ENCODE peak calls at places on chromosomes 13 and 19, in seven cellular contexts. E, F, T, A, X, P and Q are unnamed samples.

GRCh38 chr13:101751488-101751887 is 299.0 kb downstream of the ITGBL1 start:
- DNase-seq in E (peak), F (peak), T (no peak), A (no peak), X (no peak), P (no peak), Q (no peak)

GRCh38 chr19:1265611-1266115 is 3.5 kb upstream of the CIRBP start:
- DNase-seq in E (peak), F (no peak), T (peak), A (no peak), X (no peak), P (no peak), Q (no peak)

GRCh38 chr19:33064778-33065550 is at the start of gene RHPN2:
- DNase-seq in E (peak), F (peak), T (peak), A (peak), X (peak), P (no peak), Q (no peak)

GRCh38 chr19:8044018-8044417 is 8.5 kb upstream of the CCL25 start:
- DNase-seq in E (no peak), F (no peak), T (no peak), A (no peak), X (no peak), P (no peak), Q (no peak)

GRCh38 chr19:35123573-35123972 is 8.0 kb downstream of the FXYD3 start:
- DNase-seq in E (no peak), F (no peak), T (no peak), A (peak), X (no peak), P (no peak), Q (peak)

GRCh38 chr19:4583961-4584669 is 24.6 kb upstream of the SEMA6B start:
- DNase-seq in E (no peak), F (peak), T (peak), A (no peak), X (peak), P (no peak), Q (no peak)

GRCh38 chr19:38034153-38034835 is 127.3 kb downstream of the SIPA1L3 start:
- DNase-seq in E (no peak), F (no peak), T (no peak), A (no peak), X (no peak), P (no peak), Q (no peak)

GRCh38 chr13:58619396-58620113 is 988.0 kb downstream of the PCDH17 start:
- DNase-seq in E (no peak), F (peak), T (no peak), A (no peak), X (no peak), P (no peak), Q (no peak)

GRCh38 chr19:411723-412355 is 2.9 kb upstream of the C2CD4C start:
- DNase-seq in E (no peak), F (no peak), T (no peak), A (no peak), X (no peak), P (no peak), Q (no peak)

GRCh38 chr19:51595190-51595589 is 24.1 kb downstream of the ZNF175 start:
- DNase-seq in E (no peak), F (no peak), T (no peak), A (no peak), X (no peak), P (no peak), Q (no peak)

DNA sequence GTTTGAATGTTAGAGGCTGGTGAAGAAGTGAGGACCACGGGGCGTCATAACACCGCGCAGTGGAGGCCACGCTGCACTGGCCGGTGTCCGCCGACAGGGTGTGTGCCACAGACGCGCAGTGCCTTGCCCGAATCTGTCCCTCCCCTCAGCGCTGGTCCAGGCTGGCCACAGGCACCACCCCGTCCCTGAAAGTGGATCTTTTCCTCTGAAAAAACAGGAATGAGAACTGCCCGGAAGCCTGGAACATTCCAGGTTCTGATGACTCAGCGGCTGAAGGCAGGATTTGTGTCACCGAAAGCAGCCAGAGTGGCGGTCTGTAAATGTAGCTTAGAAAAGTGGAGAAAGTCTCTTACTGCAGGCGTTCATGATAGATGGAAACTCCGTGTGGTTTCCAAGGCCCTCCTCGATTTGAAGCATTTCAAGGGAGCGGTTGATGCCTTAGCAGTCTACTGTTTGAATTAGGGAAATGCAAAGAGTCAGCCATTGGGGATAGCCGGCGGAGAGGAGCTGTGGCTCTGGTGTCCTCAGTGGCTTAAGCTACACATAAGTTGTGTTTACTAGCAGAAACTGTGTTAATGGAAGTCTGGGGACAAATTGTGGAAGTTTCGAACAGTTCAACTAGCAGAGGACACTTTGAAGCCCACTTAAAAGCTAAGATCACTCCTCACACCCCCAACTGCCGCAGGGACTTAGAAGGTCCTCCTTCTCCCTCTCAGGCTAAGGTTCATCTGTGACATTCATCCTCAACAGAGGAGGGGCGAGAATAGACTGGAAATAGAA is 70.8 kb downstream of the NUFIP1 start:
- DNase-seq in E (no peak), F (peak), T (peak), A (peak), X (peak), P (no peak), Q (peak)
- H3K4me3 ChIP-seq in E (peak), F (peak), T (peak), A (peak), X (peak), P (peak), Q (peak)

DNA sequence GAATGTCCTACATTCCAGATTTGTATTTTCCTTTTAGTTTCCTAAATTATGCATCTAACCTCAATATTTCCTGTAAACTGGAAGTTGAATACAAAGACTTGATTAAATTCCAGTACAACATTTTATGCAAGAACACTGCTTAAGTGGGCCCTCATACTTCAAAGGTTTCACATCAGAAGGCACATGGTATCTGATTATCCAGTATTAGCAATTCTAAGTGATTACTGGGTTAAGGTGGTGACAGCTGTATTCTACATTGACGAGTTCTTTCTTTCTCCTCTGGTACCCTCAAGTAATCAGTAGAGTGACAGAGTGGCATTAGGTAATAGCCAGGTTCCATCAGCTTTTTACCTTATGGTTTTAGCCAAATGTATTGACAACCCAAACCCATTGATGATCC is 18.3 kb downstream of the BIVM start:
- DNase-seq in E (no peak), F (no peak), T (no peak), A (no peak), X (no peak), P (no peak), Q (no peak)
- TF ChIP-seq EP300 in E (no peak), F (no peak), T (no peak), A (no peak), X (no peak), P (no peak), Q (no peak)

GRCh38 chr19:46431824-46432223 is 3.1 kb upstream of the PNMA8C start:
- DNase-seq in E (peak), F (no peak), T (no peak), A (no peak), X (peak), P (no peak), Q (no peak)
- TF ChIP-seq CTCF in E (no peak), F (no peak), T (no peak), A (no peak), X (peak), P (no peak), Q (no peak)

GRCh38 chr13:113862191-113862765 is 1.6 kb downstream of the GAS6 start:
- DNase-seq in E (no peak), F (no peak), T (peak), A (no peak), X (no peak), P (no peak), Q (no peak)
- H3K4me3 ChIP-seq in E (no peak), F (peak), T (no peak), A (peak), X (peak), P (no peak), Q (peak)